ENCODE peak calls at places on chromosomes 4 and X, in four cellular contexts. T, K, B and E are unnamed samples.
A peak's percentile ranks its signal among the peaks of the same experiment; 100 is the strongest.

GRCh38 chrX:129786210-129786651 is 6.5 kb downstream of the SASH3 start:
- DNase-seq in B (no peak), K (peak; percentile 50), T (no peak), E (no peak)

GRCh38 chr4:121125486-121125885 is 38.6 kb downstream of the TNIP3 start:
- DNase-seq in T (peak; percentile 2), B (no peak), K (no peak), E (no peak)

GRCh38 chr4:1928356-1929235 is 57.4 kb downstream of the NSD2 start:
- DNase-seq in T (no peak), K (no peak), B (no peak), E (no peak)

GRCh38 chr4:107519057-107519456 is 201.0 kb downstream of the PAPSS1 start:
- DNase-seq in K (no peak), B (peak; percentile 29), T (peak; percentile 25), E (peak; percentile 16)

GRCh38 chrX:72079607-72080006 is 52.1 kb downstream of the RTL5 start:
- DNase-seq in K (no peak), B (no peak), T (no peak), E (no peak)

GRCh38 chr4:190020790-190021717 is 6.0 kb downstream of the FRG2 start:
- DNase-seq in T (peak; percentile 24), K (peak; percentile 50), B (peak; percentile 73), E (no peak)

GRCh38 chrX:74383611-74384010 is 37.7 kb upstream of the SLC16A2 start:
- DNase-seq in K (no peak), B (peak; percentile 32), T (peak; percentile 13), E (peak; percentile 55)

GRCh38 chr4:137678796-137679195 is 146.5 kb upstream of the PCDH18 start:
- DNase-seq in B (no peak), K (no peak), T (no peak), E (no peak)

GRCh38 chrX:134932528-134933217 is 58.1 kb upstream of the SMIM10 start:
- DNase-seq in K (no peak), T (peak; percentile 55), B (no peak), E (no peak)

GRCh38 chr4:146520894-146521542 is 722 bp downstream of the SLC10A7 start:
- DNase-seq in T (peak; percentile 71), K (peak; percentile 31), B (no peak), E (peak; percentile 37)

GRCh38 chr4:181525641-181526040 is 717.6 kb upstream of the TENM3 start:
- DNase-seq in B (no peak), K (no peak), T (no peak), E (no peak)

GRCh38 chr4:41256740-41257256 is at the start of gene UCHL1:
- DNase-seq in B (peak; percentile 96), K (no peak), T (no peak), E (peak; percentile 79)

GRCh38 chr4:121693450-121693849 is 3.3 kb downstream of the ANXA5 start:
- DNase-seq in K (no peak), T (no peak), B (no peak), E (no peak)

GRCh38 chrX:153303276-153304262 is 18.0 kb downstream of the PNMA6F start:
- DNase-seq in K (no peak), T (no peak), B (no peak), E (no peak)

GRCh38 chrX:123736333-123736921 is 3.6 kb upstream of the THOC2 start:
- DNase-seq in T (no peak), B (no peak), K (no peak), E (no peak)

GRCh38 chr4:22203436-22204011 is 255.0 kb upstream of the KCNIP4 start:
- DNase-seq in B (no peak), K (no peak), T (no peak), E (no peak)

GRCh38 chrX:13000311-13000811 is 25.5 kb downstream of the TMSB4X start:
- DNase-seq in K (no peak), T (no peak), B (no peak), E (no peak)

GRCh38 chrX:25527596-25527995 is 511.8 kb upstream of the ARX start:
- DNase-seq in B (no peak), K (no peak), T (no peak), E (no peak)

GRCh38 chr4:140066031-140066930 is 87.7 kb downstream of the MAML3 start:
- DNase-seq in K (no peak), T (no peak), B (no peak), E (no peak)

GRCh38 chr4:112523008-112523440 is 7.0 kb upstream of the NEUROG2 start:
- DNase-seq in T (no peak), K (peak; percentile 45), B (peak; percentile 83), E (no peak)

GRCh38 chr4:175378372-175378771 is 433.7 kb downstream of the GPM6A start:
- DNase-seq in K (no peak), T (no peak), B (no peak), E (no peak)

GRCh38 chr4:5050520-5050955 is 742 bp upstream of the STK32B start:
- DNase-seq in T (peak; percentile 46), B (peak; percentile 81), K (peak; percentile 62), E (peak; percentile 82)

GRCh38 chr4:156803056-156803455 is 168.5 kb downstream of the PDGFC start:
- DNase-seq in K (no peak), B (no peak), T (no peak), E (no peak)

GRCh38 chr4:47490550-47490949 is 5.5 kb downstream of the ATP10D start:
- DNase-seq in B (no peak), T (peak; percentile 21), K (no peak), E (peak; percentile 20)

GRCh38 chr4:155122382-155122781 is 86.1 kb upstream of the NPY2R start:
- DNase-seq in T (no peak), B (no peak), K (no peak), E (no peak)

GRCh38 chrX:121298499-121298898 is 251.1 kb downstream of the GLUD2 start:
- DNase-seq in B (no peak), K (no peak), T (no peak), E (no peak)

GRCh38 chr4:113383111-113383785 is 333.8 kb downstream of the ANK2 start:
- DNase-seq in B (no peak), T (no peak), K (no peak), E (no peak)

GRCh38 chrX:41447897-41448296 is 754 bp downstream of the NYX start:
- DNase-seq in B (no peak), K (no peak), T (no peak), E (no peak)

GRCh38 chrX:41449138-41449537 is 2.0 kb downstream of the NYX start:
- DNase-seq in K (no peak), T (no peak), B (no peak), E (no peak)

GRCh38 chrX:41452565-41452964 is 5.4 kb downstream of the NYX start:
- DNase-seq in B (no peak), T (no peak), K (no peak), E (no peak)

GRCh38 chrX:41452972-41453371 is 5.8 kb downstream of the NYX start:
- DNase-seq in T (no peak), K (no peak), B (no peak), E (no peak)

DNA sequence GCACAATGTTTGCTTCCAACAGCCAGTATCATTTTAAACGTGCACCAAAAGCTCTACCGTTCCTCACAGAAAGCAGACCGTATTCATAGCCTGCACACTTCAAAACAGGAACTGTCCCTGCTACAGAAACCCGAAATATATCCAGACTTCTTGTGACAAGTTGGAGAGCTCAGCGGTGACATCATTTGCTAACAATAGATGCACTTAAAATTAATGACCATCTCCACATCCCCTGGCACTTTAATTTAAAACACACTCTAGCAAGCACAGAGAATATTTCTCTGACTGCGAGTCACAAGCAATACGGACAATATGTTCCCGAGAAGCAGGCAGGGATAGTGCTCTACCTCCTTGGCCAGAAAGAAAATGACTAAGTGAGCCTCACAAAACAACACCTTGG is 2.5 kb downstream of the NYX start:
- DNase-seq in T (no peak), K (no peak), B (no peak), E (peak; percentile 40)
- TF ChIP-seq ELF4 in T (no peak), K (no peak), B (no peak), E (no peak)

GRCh38 chrX:10598540-10598939 is 21.8 kb downstream of the MID1 start:
- DNase-seq in B (no peak), K (no peak), T (no peak), E (no peak)
- TF ChIP-seq ELF4 in B (no peak), K (no peak), T (no peak), E (no peak)

GRCh38 chr4:10891866-10892265 is 207.3 kb upstream of the CLNK start:
- DNase-seq in T (no peak), K (no peak), B (no peak), E (no peak)
- TF ChIP-seq ELF4 in T (no peak), K (no peak), B (no peak), E (no peak)

GRCh38 chrX:40262641-40263560 is 165.1 kb upstream of the BCOR start:
- DNase-seq in K (no peak), T (peak; percentile 8), B (no peak), E (no peak)

GRCh38 chrX:40261955-40262596 is 164.3 kb upstream of the BCOR start:
- DNase-seq in T (no peak), K (peak; percentile 52), B (no peak), E (no peak)

GRCh38 chrX:40267334-40268118 is 169.8 kb upstream of the BCOR start:
- DNase-seq in B (no peak), K (no peak), T (no peak), E (no peak)

GRCh38 chrX:40268126-40268525 is 170.4 kb upstream of the BCOR start:
- DNase-seq in B (no peak), K (no peak), T (no peak), E (no peak)

GRCh38 chrX:40266490-40267333 is 169.0 kb upstream of the BCOR start:
- DNase-seq in T (peak; percentile 23), K (peak; percentile 68), B (peak; percentile 66), E (peak; percentile 89)
- TF ChIP-seq ELF4 in T (no peak), K (no peak), B (no peak), E (no peak)

GRCh38 chr4:91448668-91449330 is 855.0 kb upstream of the GRID2 start:
- DNase-seq in B (no peak), K (no peak), T (no peak), E (no peak)
- TF ChIP-seq ELF4 in B (no peak), K (no peak), T (no peak), E (no peak)

DNA sequence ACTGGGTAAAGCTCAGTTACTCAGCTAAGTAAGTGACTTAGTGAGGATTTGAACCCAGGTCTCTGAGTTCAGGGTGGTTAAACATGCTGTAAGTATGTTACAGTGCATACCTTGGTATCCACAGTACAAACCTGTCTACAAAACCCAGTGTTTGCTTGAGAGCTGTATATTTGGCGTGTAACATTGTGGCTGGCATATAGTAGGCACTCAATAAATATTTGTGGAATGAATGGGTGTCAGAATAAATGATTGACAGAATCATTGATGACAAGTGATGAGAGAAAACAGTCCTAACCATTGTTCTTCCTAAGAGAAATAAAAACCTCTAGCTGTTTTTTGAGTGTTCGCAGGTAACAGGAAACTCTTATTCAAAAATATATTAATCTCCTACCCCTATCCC is 79.7 kb upstream of the BCOR start:
- DNase-seq in K (no peak), T (no peak), B (no peak), E (no peak)
- TF ChIP-seq ELF4 in K (no peak), T (no peak), B (no peak), E (no peak)

GRCh38 chr4:142475663-142476062 is 370.4 kb downstream of the INPP4B start:
- DNase-seq in T (no peak), B (no peak), K (no peak), E (no peak)

GRCh38 chr4:142474398-142475087 is 371.6 kb downstream of the INPP4B start:
- DNase-seq in B (no peak), K (no peak), T (no peak), E (no peak)

GRCh38 chr4:142473218-142473959 is 372.7 kb downstream of the INPP4B start:
- DNase-seq in B (no peak), K (no peak), T (no peak), E (no peak)

GRCh38 chr4:142473960-142474338 is 372.2 kb downstream of the INPP4B start:
- DNase-seq in T (no peak), B (no peak), K (no peak), E (no peak)
- TF ChIP-seq ELF4 in T (no peak), B (no peak), K (no peak), E (no peak)